ENCODE peak calls at places on chromosomes 6 and 20, in four cellular contexts. B is mesothelial cell of epicardium, V is left lung, R is AG10803. U is an unnamed sample.

GRCh38 chr20:346640-347316 is at the start of gene NRSN2:
- DNase-seq in B (peak), V (peak), R (peak), U (no peak)

GRCh38 chr6:140316966-140317365 is 942.5 kb upstream of the CITED2 start:
- DNase-seq in B (no peak), V (no peak), R (no peak), U (no peak)

GRCh38 chr20:60254901-60255411 is 296.7 kb downstream of the CDH26 start:
- DNase-seq in B (no peak), V (no peak), R (peak), U (no peak)

GRCh38 chr6:159212026-159212425 is 42.8 kb downstream of the FNDC1 start:
- DNase-seq in B (no peak), V (no peak), R (no peak), U (no peak)

GRCh38 chr6:52571099-52571755 is 5.6 kb downstream of the TRAM2 start:
- DNase-seq in B (no peak), V (no peak), R (peak), U (no peak)

GRCh38 chr6:25179051-25179778 is 100.0 kb upstream of the CARMIL1 start:
- DNase-seq in B (no peak), V (no peak), R (peak), U (no peak)

GRCh38 chr6:57021086-57021720 is 25.3 kb upstream of the KIAA1586 start:
- DNase-seq in B (no peak), V (no peak), R (peak), U (no peak)

GRCh38 chr6:166436195-166437139 is 53.7 kb upstream of the MPC1 start:
- DNase-seq in B (no peak), V (no peak), R (no peak), U (no peak)

GRCh38 chr20:19249515-19249914 is 37.1 kb downstream of the SLC24A3 start:
- DNase-seq in B (no peak), V (no peak), R (no peak), U (no peak)

GRCh38 chr6:128554302-128554701 is 33.9 kb upstream of the PTPRK start:
- DNase-seq in B (no peak), V (no peak), R (peak), U (no peak)
- TF ChIP-seq CTCF in B (no peak), V (no peak), R (no peak), U (no peak)

GRCh38 chr20:35146922-35147574 is at the start of gene EDEM2:
- DNase-seq in B (peak), V (peak), R (peak), U (peak)
- TF ChIP-seq CTCF in B (no peak), V (no peak), R (no peak), U (no peak)

DNA sequence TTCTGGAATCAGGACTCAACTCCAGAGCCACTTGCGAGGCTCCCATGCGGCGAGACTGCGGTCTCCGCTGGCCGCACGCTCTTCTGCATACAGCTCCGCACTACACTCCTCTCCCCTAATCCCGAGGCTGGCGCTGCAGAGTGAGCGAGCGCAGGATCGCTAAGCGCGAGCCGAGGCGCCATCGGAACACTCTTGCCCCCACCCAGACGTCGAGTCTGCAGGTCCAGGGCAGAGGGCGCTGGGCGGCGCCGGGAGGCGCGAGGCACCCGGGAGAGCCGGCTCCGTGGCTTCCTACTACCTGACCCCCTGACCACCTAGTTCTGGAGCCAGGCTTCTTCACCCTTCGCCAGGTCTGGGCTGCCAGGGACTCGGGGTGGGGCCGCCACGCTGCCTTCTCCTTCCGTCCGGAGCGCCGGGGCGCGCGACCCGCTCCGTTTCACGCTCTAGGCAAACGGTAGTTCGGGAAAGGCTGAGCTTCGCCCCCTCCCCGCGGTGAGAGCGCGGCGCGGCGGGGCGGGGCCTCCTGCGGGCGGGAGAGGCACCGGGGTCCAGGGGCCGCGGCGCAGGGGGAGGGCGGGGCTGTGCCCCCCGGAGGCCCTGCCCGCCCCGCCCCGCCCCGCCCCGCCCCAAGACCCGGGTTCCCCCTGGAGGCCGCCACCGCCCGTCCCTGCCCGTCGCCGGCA is 5.4 kb upstream of the TUBB2A start:
- DNase-seq in B (peak), V (peak), R (peak), U (peak)
- TF ChIP-seq CTCF in B (no peak), V (no peak), R (peak), U (no peak)

DNA sequence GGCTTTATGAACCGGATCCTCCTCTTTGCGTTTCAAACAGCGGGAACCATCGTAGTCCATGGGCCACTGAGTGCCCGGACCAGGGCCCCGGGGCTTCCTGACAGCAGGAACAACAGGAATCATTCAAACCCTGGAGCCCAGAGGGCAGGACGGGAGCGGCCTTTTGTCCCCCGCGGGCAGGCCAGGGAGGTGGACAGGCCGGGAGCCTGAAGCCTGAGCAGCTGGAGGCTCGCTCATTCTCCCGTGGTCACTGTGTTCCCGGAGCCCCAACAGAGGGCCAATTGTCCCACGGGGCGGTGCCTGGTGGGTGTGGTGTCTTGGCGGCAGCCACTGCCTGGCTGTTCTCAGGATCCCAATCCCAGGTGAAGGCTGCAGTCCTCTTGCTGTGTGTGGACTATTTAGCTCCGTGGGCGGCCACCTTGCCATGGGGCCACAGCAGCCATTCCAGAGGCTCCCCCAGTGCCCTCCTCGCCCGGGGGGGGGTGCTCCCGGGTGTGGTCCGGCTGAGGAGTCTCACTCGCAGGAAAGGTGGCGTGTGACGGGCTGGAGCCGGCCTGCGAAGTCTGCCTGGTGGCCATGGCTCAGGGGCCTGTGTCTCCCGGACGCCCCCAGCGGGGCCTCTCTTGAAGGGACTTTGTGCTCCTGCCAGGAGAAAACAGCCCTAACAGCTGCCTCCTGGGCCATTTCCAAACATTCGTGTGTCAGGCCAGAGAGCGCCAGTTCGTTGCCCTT is 77.2 kb upstream of the BHLHE23 start:
- DNase-seq in B (no peak), V (peak), R (no peak), U (no peak)
- TF ChIP-seq CTCF in B (no peak), V (no peak), R (no peak), U (no peak)

DNA sequence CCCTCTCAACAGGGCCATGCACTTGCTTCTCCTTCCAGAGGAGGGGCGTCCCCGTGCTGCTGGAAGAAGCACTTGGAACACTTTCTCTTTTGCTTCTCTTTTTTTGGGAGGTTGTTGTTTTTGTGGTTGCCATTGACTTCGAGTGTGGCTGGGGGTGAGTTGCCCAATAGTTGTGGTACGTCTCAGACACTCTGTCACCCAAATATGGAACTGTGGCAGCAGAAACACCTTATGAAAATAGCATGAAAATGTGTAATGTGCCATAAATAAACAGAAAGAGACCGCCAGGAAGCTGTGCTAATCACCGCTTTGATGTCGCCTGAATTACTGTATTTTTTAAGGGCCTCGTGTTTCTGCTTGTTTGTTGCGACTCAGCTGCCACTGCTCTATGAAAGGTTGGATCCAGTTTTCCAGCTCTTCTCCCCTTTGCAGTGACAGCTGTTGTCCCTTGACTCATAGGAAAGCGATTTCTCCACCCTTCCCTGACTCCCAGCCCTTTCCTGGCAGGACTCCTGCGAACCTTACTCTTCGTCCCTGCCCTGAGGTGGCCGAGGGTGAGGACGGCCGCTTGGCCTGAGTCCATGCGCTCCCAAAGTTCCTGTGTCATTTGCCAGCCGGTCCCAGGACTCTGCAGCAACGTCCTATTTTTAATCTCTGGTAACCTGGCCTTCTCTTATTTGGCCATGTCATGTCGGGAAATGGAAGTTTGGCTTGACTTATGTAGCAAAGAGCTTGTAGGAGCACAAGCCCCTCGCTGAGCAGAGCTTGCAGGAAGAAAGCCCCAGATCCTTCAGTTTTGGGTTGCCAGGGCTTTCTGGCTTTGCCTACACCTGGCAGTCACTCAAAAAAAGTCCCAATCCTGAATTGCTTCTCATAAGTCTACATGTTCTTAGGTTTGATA is 694.6 kb downstream of the QKI start:
- DNase-seq in B (no peak), V (no peak), R (peak), U (peak)
- TF ChIP-seq CTCF in B (no peak), V (no peak), R (no peak), U (no peak)

U was measured in natural killer cell.